ENCODE peak calls at places on chromosomes 13 and 19, in four cellular contexts. M is HCT116, K is SK-N-SH, S is HepG2. O is an unnamed sample. For H3K4me1, the result is how much of the 10 kb centered on the place peaks cover.

GRCh38 chr19:50510121-50510670 is 795 bp downstream of the JOSD2 start:
- DNase-seq in S (no peak), M (no peak), K (peak), O (no peak)

GRCh38 chr19:35081201-35081600 is 34.4 kb upstream of the FXYD3 start:
- DNase-seq in K (no peak), S (no peak), M (no peak), O (no peak)

GRCh38 chr13:112771139-112771876 is 81.5 kb downstream of the ATP11A start:
- DNase-seq in K (no peak), M (no peak), S (no peak), O (no peak)

GRCh38 chr19:45899253-45899652 is 3.2 kb downstream of the MYPOP start:
- DNase-seq in M (no peak), S (no peak), K (no peak), O (no peak)

GRCh38 chr19:29260477-29261317 is 47.7 kb upstream of the UQCRFS1 start:
- DNase-seq in M (peak), K (peak), S (peak), O (peak)

GRCh38 chr19:42241279-42241678 is 1.1 kb downstream of the GSK3A start:
- DNase-seq in S (no peak), M (no peak), K (no peak), O (no peak)

GRCh38 chr19:29586401-29586800 is 19.7 kb upstream of the POP4 start:
- DNase-seq in K (no peak), S (no peak), M (no peak), O (no peak)

GRCh38 chr19:2770055-2771013 is 12.7 kb downstream of the SGTA start:
- DNase-seq in K (no peak), S (no peak), M (no peak), O (no peak)

GRCh38 chr19:56193981-56194380 is 3.6 kb downstream of the ZSCAN5B start:
- DNase-seq in K (no peak), S (no peak), M (no peak), O (no peak)

GRCh38 chr19:23764781-23765180 is 6.1 kb upstream of the ZNF681 start:
- DNase-seq in M (no peak), K (no peak), S (no peak), O (no peak)

GRCh38 chr13:44352671-44353070 is 21.0 kb upstream of the SERP2 start:
- DNase-seq in S (no peak), K (no peak), M (no peak), O (no peak)

GRCh38 chr19:49613374-49613773 is 22.4 kb downstream of the PRR12 start:
- DNase-seq in K (no peak), S (no peak), M (no peak), O (no peak)

GRCh38 chr13:40236566-40237168 is 429.8 kb downstream of the FOXO1 start:
- DNase-seq in S (no peak), K (no peak), M (no peak), O (no peak)

GRCh38 chr19:2097330-2098327 is 914 bp downstream of the IZUMO4 start:
- DNase-seq in S (no peak), M (no peak), K (no peak), O (no peak)

GRCh38 chr19:45075215-45076028 is 856 bp downstream of the ZNF296 start:
- DNase-seq in K (no peak), M (peak), S (peak), O (no peak)

GRCh38 chr13:27536361-27537101 is 83.8 kb downstream of the LNX2 start:
- DNase-seq in K (no peak), M (no peak), S (no peak), O (no peak)

GRCh38 chr19:6056801-6057650 is 53.3 kb downstream of the RFX2 start:
- DNase-seq in S (peak), M (no peak), K (no peak), O (no peak)

GRCh38 chr19:15123900-15124299 is 16.7 kb downstream of the SYDE1 start:
- DNase-seq in M (no peak), K (peak), S (no peak), O (no peak)

GRCh38 chr19:5138606-5139594 is 170.0 kb downstream of the KDM4B start:
- DNase-seq in S (no peak), K (no peak), M (no peak), O (no peak)

GRCh38 chr19:39307233-39307821 is 11.1 kb downstream of the IFNL1 start:
- DNase-seq in S (no peak), M (no peak), K (no peak), O (no peak)

GRCh38 chr19:49145485-49146407 is 9.4 kb downstream of the HRC start:
- DNase-seq in S (peak), K (peak), M (peak), O (peak)

GRCh38 chr19:41305923-41306322 is 4.0 kb upstream of the CCDC97 start:
- DNase-seq in M (no peak), K (no peak), S (no peak), O (no peak)

GRCh38 chr19:11191273-11191755 is 6.0 kb downstream of the KANK2 start:
- DNase-seq in K (peak), M (no peak), S (no peak), O (no peak)

GRCh38 chr19:6064016-6064702 is 46.1 kb downstream of the RFX2 start:
- DNase-seq in S (no peak), K (no peak), M (no peak), O (no peak)

GRCh38 chr19:35154535-35155406 is at the start of gene FXYD5:
- DNase-seq in M (no peak), S (no peak), K (peak), O (no peak)

GRCh38 chr19:30799854-30800755 is 427.9 kb downstream of the ZNF536 start:
- DNase-seq in K (no peak), S (peak), M (no peak), O (no peak)

GRCh38 chr19:43847884-43848283 is 20.8 kb downstream of the ZNF283 start:
- DNase-seq in M (no peak), K (no peak), S (no peak), O (no peak)

DNA sequence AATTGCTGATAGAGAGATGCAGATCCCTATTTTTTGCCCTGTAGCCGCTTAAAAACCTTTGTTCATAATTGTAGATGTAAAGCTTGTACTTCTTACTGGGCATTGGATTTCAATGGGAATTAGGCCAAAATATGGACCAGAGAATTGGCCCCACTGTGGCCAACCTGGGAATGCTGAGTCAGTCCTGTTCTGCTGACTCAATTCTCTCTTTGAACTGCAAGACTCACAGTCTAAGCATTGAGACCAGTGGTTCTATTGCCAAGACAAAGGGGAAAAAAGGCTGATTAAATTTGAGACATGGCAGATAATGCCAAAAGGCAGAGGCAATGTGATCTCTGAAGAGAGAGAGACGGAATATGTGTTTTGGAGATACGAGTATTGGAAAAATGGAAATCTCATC is 72.5 kb upstream of the UBL3 start:
- DNase-seq in K (no peak), S (no peak), M (no peak), O (no peak)
- TF ChIP-seq SIN3A in K (no peak), S (no peak), M (no peak), O (no peak)

DNA sequence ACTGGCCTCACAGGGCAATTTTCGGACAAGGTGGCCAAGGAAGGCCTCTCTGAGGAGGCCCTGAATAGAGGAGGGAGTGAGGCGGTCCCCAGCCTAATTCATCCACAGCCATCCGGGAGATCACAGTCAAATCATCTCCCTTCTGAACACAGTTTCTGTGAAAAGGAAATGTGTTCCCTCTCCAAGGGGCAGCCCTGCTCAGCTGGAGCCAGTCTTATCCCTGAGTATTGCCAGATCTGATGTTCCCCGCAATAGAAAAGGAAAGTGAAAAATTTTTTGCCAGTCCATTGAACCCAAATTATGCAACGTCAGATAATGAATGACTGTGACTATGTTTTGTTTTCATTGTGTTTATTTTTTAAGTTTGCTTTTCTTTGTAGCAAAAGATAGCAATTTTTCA is 125.9 kb downstream of the SIPA1L3 start:
- DNase-seq in M (no peak), S (no peak), K (no peak), O (no peak)
- H3K4me1 ChIP-seq in M (under half), S (under half), K (under half), O (under half)

GRCh38 chr13:78701383-78701782 is 42.4 kb upstream of the OBI1 start:
- DNase-seq in K (no peak), S (no peak), M (no peak), O (no peak)

GRCh38 chr13:78700121-78700910 is 41.4 kb upstream of the OBI1 start:
- DNase-seq in K (peak), M (no peak), S (no peak), O (no peak)
- TF ChIP-seq SIN3A in K (no peak), M (no peak), S (no peak), O (no peak)

GRCh38 chr13:50598338-50598737 is 245.2 kb downstream of the DLEU7 start:
- DNase-seq in M (no peak), S (peak), K (no peak), O (no peak)

GRCh38 chr13:50594276-50594970 is 249.1 kb downstream of the DLEU7 start:
- DNase-seq in M (no peak), S (peak), K (peak), O (no peak)

GRCh38 chr13:50596103-50596502 is 247.4 kb downstream of the DLEU7 start:
- DNase-seq in K (peak), S (no peak), M (no peak), O (no peak)

GRCh38 chr13:50599046-50599445 is 244.4 kb downstream of the DLEU7 start:
- DNase-seq in M (no peak), S (no peak), K (no peak), O (no peak)

GRCh38 chr13:50596776-50597203 is 246.7 kb downstream of the DLEU7 start:
- DNase-seq in M (no peak), K (peak), S (peak), O (no peak)
- H3K4me1 ChIP-seq in M (under half), K (under half), S (half or more), O (under half)

GRCh38 chr19:13784731-13785452 is 10.4 kb upstream of the ZSWIM4 start:
- DNase-seq in K (peak), S (peak), M (peak), O (no peak)
- TF ChIP-seq SIN3A in K (peak), S (no peak), M (no peak), O (no peak)

DNA sequence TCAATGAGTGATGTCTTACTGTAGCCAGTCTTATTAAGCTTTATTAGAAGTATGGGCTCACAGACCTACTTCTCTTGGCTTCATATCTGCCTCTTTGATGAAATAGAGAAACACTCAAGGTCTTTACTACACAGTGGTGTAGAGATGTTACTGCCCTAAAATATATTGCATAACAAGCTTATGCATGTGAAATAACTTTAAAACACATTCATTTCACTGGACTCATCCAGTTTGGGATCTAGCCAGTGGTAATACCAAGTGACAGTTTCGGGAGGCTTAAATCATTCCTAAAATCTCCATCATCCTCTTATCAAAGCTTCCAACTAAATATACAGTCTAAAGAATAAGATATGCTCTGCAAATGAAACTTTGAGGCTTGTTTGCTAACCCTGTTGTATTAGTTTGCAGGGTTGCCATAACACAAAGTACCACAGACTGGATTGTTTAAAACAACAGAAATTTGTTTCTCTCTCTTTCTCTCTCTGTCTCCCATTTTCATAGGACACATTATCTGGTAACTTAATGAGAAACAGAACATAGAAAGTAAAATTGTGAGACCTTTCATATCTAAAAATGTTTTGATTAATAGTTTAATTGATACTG is 52.8 kb downstream of the THSD1 start:
- DNase-seq in M (no peak), S (no peak), K (no peak), O (no peak)
- H3K4me1 ChIP-seq in M (under half), S (under half), K (under half), O (under half)

O was measured in Panc1.